ENCODE peak calls at places on chromosomes 12 and 14, in five cellular contexts. Z is activated CD8-positive, alpha-beta memory T cell treated with anti-CD3 and anti-CD28 coated beads for 48 hours; Y is midbrain; K is NCI-H1694 treated with DMSO at 0.1 percent for 48 hours; X is left colon. H is an unnamed sample.

GRCh38 chr14:60090864-60091519 is 731 bp upstream of the PCNX4 start:
- DNase-seq in Z (no peak), Y (peak), K (peak), X (peak), H (no peak)

GRCh38 chr12:321606-322326 is 59.1 kb upstream of the SLC6A13 start:
- DNase-seq in Z (no peak), Y (peak), K (peak), X (no peak), H (no peak)

GRCh38 chr14:21978184-21978998 is 304.8 kb upstream of the OR4E1 start:
- DNase-seq in Z (no peak), Y (peak), K (no peak), X (peak), H (no peak)

GRCh38 chr12:93072340-93072739 is 143.2 kb upstream of the EEA1 start:
- DNase-seq in Z (no peak), Y (no peak), K (no peak), X (no peak), H (no peak)

GRCh38 chr14:84591827-84592540 is 938.0 kb upstream of the FLRT2 start:
- DNase-seq in Z (no peak), Y (no peak), K (no peak), X (no peak), H (no peak)

GRCh38 chr12:84912191-84913142 is at the start of gene SLC6A15:
- DNase-seq in Z (no peak), Y (peak), K (peak), X (peak), H (no peak)

GRCh38 chr12:27901959-27902358 is 70.6 kb downstream of the PTHLH start:
- DNase-seq in Z (no peak), Y (no peak), K (no peak), X (no peak), H (no peak)

GRCh38 chr14:50085570-50086315 is 30.6 kb downstream of the VCPKMT start:
- DNase-seq in Z (no peak), Y (no peak), K (no peak), X (no peak), H (no peak)

GRCh38 chr12:118135788-118136558 is at the start of gene PEBP1:
- DNase-seq in Z (peak), Y (peak), K (peak), X (peak), H (peak)